ENCODE peak calls at places on chromosomes 12 and 14, in six cellular contexts. S is NCI-H1694 treated with DMSO at 0.1 percent for 48 hours; M is M059J; N is CD8-positive, alpha-beta T cell; Q is IMR-90; R is GM23338. W is an unnamed sample.
A peak's percentile ranks its signal among the peaks of the same experiment; 100 is the strongest.

GRCh38 chr12:131213896-131214442 is 260.3 kb downstream of the ADGRD1 start:
- DNase-seq in S (no peak), M (no peak), N (no peak), Q (no peak), R (no peak), W (no peak)

GRCh38 chr14:76423534-76423933 is 47.6 kb downstream of the ESRRB start:
- DNase-seq in S (no peak), M (no peak), N (no peak), Q (no peak), R (no peak), W (no peak)

GRCh38 chr14:91038439-91038838 is 22.0 kb downstream of the RPS6KA5 start:
- DNase-seq in S (no peak), M (no peak), N (no peak), Q (no peak), R (no peak), W (no peak)

GRCh38 chr12:124469193-124469888 is 98.1 kb downstream of the NCOR2 start:
- DNase-seq in S (no peak), M (no peak), N (no peak), Q (no peak), R (peak; percentile 61), W (no peak)

GRCh38 chr14:32779845-32780244 is 158.8 kb upstream of the NPAS3 start:
- DNase-seq in S (no peak), M (no peak), N (no peak), Q (no peak), R (no peak), W (peak; percentile 31)

GRCh38 chr12:79822475-79822874 is 112.4 kb downstream of the PPP1R12A start:
- DNase-seq in S (no peak), M (no peak), N (no peak), Q (no peak), R (no peak), W (no peak)

GRCh38 chr14:85420707-85421106 is 109.2 kb upstream of the FLRT2 start:
- DNase-seq in S (no peak), M (no peak), N (no peak), Q (no peak), R (no peak), W (no peak)

GRCh38 chr12:26736563-26737486 is 96.2 kb downstream of the ITPR2 start:
- DNase-seq in S (no peak), M (peak; percentile 11), N (no peak), Q (peak; percentile 63), R (no peak), W (peak; percentile 61)

GRCh38 chr14:79701371-79701770 is 509.9 kb downstream of the DIO2 start:
- DNase-seq in S (peak; percentile 27), M (no peak), N (no peak), Q (peak; percentile 3), R (no peak), W (no peak)

GRCh38 chr12:71686658-71687025 is 760 bp downstream of the TMEM19 start:
- DNase-seq in S (no peak), M (no peak), N (no peak), Q (peak; percentile 19), R (no peak), W (peak; percentile 21)

GRCh38 chr12:99619389-99620158 is 28.0 kb upstream of the GARIN6 start:
- DNase-seq in S (peak; percentile 15), M (peak; percentile 47), N (no peak), Q (peak; percentile 4), R (peak; percentile 82), W (peak; percentile 12)

GRCh38 chr12:12673296-12673695 is 22.7 kb downstream of the GPR19 start:
- DNase-seq in S (no peak), M (peak; percentile 51), N (no peak), Q (peak; percentile 13), R (no peak), W (no peak)

GRCh38 chr14:60515696-60516284 is 6.8 kb downstream of the SIX6 start:
- DNase-seq in S (no peak), M (no peak), N (no peak), Q (no peak), R (peak; percentile 78), W (no peak)

GRCh38 chr14:104104006-104104901 is 18.8 kb downstream of the ASPG start:
- DNase-seq in S (no peak), M (no peak), N (no peak), Q (no peak), R (no peak), W (no peak)

GRCh38 chr12:114190971-114191370 is 215.0 kb downstream of the TBX5 start:
- DNase-seq in S (no peak), M (no peak), N (no peak), Q (no peak), R (no peak), W (no peak)

W was measured in choroid plexus epithelial cell.